ENCODE peak calls at places on chromosomes 16 and 17, in seven cellular contexts. E, L, X, Q, D, A and Z are unnamed samples.
A peak's percentile ranks its signal among the peaks of the same experiment; 100 is the strongest.

GRCh38 chr17:79621151-79621940 is 10.5 kb upstream of the RBFOX3 start:
- DNase-seq in L (no peak), X (no peak), E (no peak), Q (peak; percentile 25), A (no peak), D (no peak), Z (peak; percentile 37)

GRCh38 chr16:27361987-27362386 is 40.0 kb upstream of the IL21R start:
- DNase-seq in D (no peak), Q (no peak), E (no peak), A (no peak), L (no peak), X (no peak), Z (no peak)

GRCh38 chr17:61385091-61385868 is 14.4 kb upstream of the TBX2 start:
- DNase-seq in X (no peak), A (no peak), Q (no peak), L (no peak), E (no peak), D (no peak), Z (no peak)

GRCh38 chr16:67156146-67156844 is 3.4 kb downstream of the TRADD start:
- DNase-seq in Q (peak; percentile 25), L (no peak), E (no peak), X (no peak), D (no peak), A (no peak), Z (no peak)

GRCh38 chr17:9842057-9842758 is 16.5 kb downstream of the GLP2R start:
- DNase-seq in D (no peak), A (no peak), L (no peak), Q (peak; percentile 26), E (peak; percentile 77), X (peak; percentile 91), Z (no peak)

GRCh38 chr17:43660816-43661493 is 767 bp downstream of the MEOX1 start:
- DNase-seq in A (no peak), X (no peak), Q (no peak), E (no peak), L (no peak), D (no peak), Z (no peak)

GRCh38 chr17:68184816-68185436 is 62.9 kb upstream of the AMZ2 start:
- DNase-seq in X (no peak), D (no peak), A (no peak), Q (no peak), L (no peak), E (no peak), Z (no peak)

GRCh38 chr16:19754644-19755036 is 36.6 kb downstream of the IQCK start:
- DNase-seq in X (no peak), D (no peak), A (no peak), L (no peak), Q (no peak), E (no peak), Z (no peak)

GRCh38 chr17:78839762-78840529 is 668 bp downstream of the USP36 start:
- DNase-seq in L (peak; percentile 37), D (peak; percentile 29), E (peak; percentile 76), A (no peak), X (peak; percentile 84), Q (peak; percentile 54), Z (no peak)

GRCh38 chr16:70730944-70731343 is 45.1 kb upstream of the MTSS2 start:
- DNase-seq in E (no peak), X (no peak), D (no peak), A (no peak), Q (no peak), L (no peak), Z (no peak)

GRCh38 chr17:74957935-74958549 is 14.5 kb downstream of the HID1 start:
- DNase-seq in E (peak; percentile 28), A (peak; percentile 57), Q (peak; percentile 93), X (peak; percentile 56), D (peak; percentile 69), L (peak; percentile 59), Z (no peak)

GRCh38 chr17:19354123-19354522 is 8.4 kb downstream of the B9D1 start:
- DNase-seq in E (peak; percentile 94), Q (no peak), A (no peak), L (no peak), D (no peak), X (peak; percentile 85), Z (no peak)

GRCh38 chr17:40956401-40957254 is 10.1 kb downstream of the KRT39 start:
- DNase-seq in D (no peak), E (peak; percentile 100), X (peak; percentile 60), A (peak; percentile 32), Q (no peak), L (no peak), Z (no peak)

GRCh38 chr17:66426397-66427033 is 124.1 kb downstream of the PRKCA start:
- DNase-seq in D (no peak), Q (peak; percentile 63), X (no peak), L (peak; percentile 66), A (no peak), E (peak; percentile 14), Z (no peak)

GRCh38 chr17:44979426-44980273 is 11.5 kb upstream of the C1QL1 start:
- DNase-seq in D (no peak), X (peak; percentile 88), A (no peak), E (peak; percentile 82), L (no peak), Q (no peak), Z (no peak)

GRCh38 chr16:57892447-57893096 is 78.4 kb downstream of the CNGB1 start:
- DNase-seq in L (no peak), Q (no peak), E (no peak), A (peak; percentile 8), D (no peak), X (no peak), Z (no peak)

GRCh38 chr17:82414548-82415281 is 3.4 kb upstream of the HEXD start:
- DNase-seq in L (peak; percentile 86), A (peak; percentile 75), D (peak; percentile 76), X (peak; percentile 70), E (peak; percentile 50), Q (peak; percentile 95), Z (peak; percentile 94)

GRCh38 chr17:50198026-50198669 is 3.3 kb downstream of the COL1A1 start:
- DNase-seq in X (peak; percentile 82), D (no peak), A (peak; percentile 35), L (peak; percentile 62), E (peak; percentile 63), Q (no peak), Z (no peak)

GRCh38 chr17:57045868-57046671 is 39.0 kb upstream of the AKAP1 start:
- DNase-seq in A (no peak), Q (peak; percentile 68), E (no peak), L (no peak), X (no peak), D (no peak), Z (no peak)

GRCh38 chr17:77512062-77512946 is 371.5 kb downstream of the SEC14L1 start:
- DNase-seq in A (no peak), D (no peak), L (no peak), Q (no peak), E (no peak), X (no peak), Z (no peak)

GRCh38 chr16:67395458-67396158 is 2.3 kb upstream of the TPPP3 start:
- DNase-seq in X (peak; percentile 67), Q (no peak), A (no peak), L (no peak), E (peak; percentile 72), D (no peak), Z (no peak)

DNA sequence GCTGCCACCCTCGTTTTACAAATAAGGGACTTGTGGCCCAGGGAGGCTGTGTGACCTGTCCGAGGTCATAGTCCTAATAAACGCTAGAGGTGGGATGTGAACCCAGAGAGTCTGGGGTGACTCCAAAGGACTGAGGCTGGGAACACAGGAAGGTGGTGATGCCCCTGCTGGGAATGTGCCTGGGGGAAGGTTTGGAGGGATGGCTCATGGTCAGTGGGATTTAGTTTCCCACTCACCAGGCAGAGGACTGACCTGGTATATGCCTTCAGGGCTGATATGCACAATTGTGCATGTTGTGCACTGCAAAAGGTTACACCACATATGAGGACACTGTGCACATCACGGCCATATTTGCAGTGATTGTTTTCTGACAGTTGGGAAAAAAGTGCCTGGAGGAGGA is 13.9 kb upstream of the WNT9B start:
- DNase-seq in E (no peak), A (no peak), Q (no peak), X (no peak), L (no peak), D (no peak), Z (no peak)
- H2AK5ac ChIP-seq in E (no peak overlapping the region), A (no peak overlapping the region), Q (no peak overlapping the region), X (no peak overlapping the region), L (no peak overlapping the region), D (no peak overlapping the region), Z (no peak overlapping the region)

GRCh38 chr17:76446449-76447231 is 6.3 kb downstream of the UBE2O start:
- DNase-seq in L (peak; percentile 86), D (no peak), E (peak; percentile 92), X (peak; percentile 97), Q (peak; percentile 56), A (peak; percentile 82), Z (no peak)

GRCh38 chr17:76444518-76445311 is 8.2 kb downstream of the UBE2O start:
- DNase-seq in X (peak; percentile 49), D (no peak), E (peak; percentile 55), L (peak; percentile 82), Q (peak; percentile 61), A (no peak), Z (no peak)

GRCh38 chr17:76447931-76448652 is 4.9 kb downstream of the UBE2O start:
- DNase-seq in L (no peak), A (no peak), D (no peak), X (peak; percentile 43), Q (no peak), E (peak; percentile 41), Z (no peak)

GRCh38 chr17:76442341-76443338 is 10.3 kb downstream of the UBE2O start:
- DNase-seq in Q (no peak), L (no peak), A (no peak), E (peak; percentile 66), D (no peak), X (peak; percentile 67), Z (no peak)

GRCh38 chr17:76445697-76446448 is 7.1 kb downstream of the UBE2O start:
- DNase-seq in Q (no peak), X (peak; percentile 34), L (peak; percentile 47), D (no peak), E (no peak), A (no peak), Z (no peak)
- H3K9ac ChIP-seq in Q (no peak overlapping the region), X (no peak overlapping the region), L (peak overlapping the region; percentile 12), D (no peak overlapping the region), E (peak overlapping the region; percentile 22), A (no peak overlapping the region), Z (peak overlapping the region; percentile 9)

GRCh38 chr17:17866897-17867296 is 30.1 kb upstream of the SREBF1 start:
- DNase-seq in A (no peak), E (no peak), Q (no peak), X (no peak), L (no peak), D (no peak), Z (no peak)
- H2AK5ac ChIP-seq in A (no peak overlapping the region), E (peak overlapping the region; percentile 17), Q (no peak overlapping the region), X (no peak overlapping the region), L (no peak overlapping the region), D (peak overlapping the region; percentile 67), Z (no peak overlapping the region)

DNA sequence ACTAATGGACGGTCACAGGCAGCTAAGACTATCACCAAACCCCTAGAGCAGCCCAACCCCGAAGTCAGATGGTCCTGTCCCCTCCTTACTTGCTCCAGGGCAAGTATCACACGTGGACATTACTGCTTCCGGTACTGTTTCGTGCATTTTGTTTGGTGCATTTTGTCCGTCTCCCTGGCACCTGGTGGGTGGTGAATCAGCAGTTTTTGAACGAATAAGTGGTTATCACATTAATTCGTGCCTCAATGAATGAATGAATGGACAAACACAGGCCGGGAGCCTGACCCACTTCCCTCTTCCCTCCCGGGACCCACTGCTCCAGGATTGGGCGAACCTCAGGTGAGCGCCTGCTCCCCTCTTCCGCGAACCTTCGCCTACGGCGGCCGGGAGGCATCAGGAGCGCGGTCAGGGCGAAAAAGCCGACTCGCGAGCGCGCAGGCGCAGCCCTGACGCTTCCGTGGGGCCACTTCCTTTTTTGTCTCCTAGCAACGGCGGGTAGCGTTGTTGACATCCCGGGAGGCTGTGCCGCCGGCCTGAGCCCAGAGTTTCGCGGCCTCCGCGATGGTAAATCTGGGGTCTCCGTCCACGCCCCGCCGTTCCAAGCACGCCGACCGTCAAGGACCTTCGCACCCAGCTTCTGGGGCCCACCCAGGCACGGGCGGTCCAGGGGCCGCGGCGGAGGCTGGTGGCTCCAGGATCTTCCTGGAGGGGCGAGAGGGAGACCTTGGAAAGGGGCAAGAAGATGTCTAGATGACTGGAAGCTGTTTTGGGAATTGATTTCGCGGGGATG is at the start of gene DYNLRB2:
- DNase-seq in X (peak; percentile 84), D (peak; percentile 80), E (peak; percentile 84), Q (peak; percentile 95), A (peak; percentile 90), L (peak; percentile 97), Z (peak; percentile 92)
- H3K9ac ChIP-seq in X (peak within 1 kb of the TSS; percentile 98), D (peak within 1 kb of the TSS; percentile 53), E (peak within 1 kb of the TSS; percentile 24), Q (peak within 1 kb of the TSS; percentile 44), A (no peak within 1 kb of the TSS), L (peak within 1 kb of the TSS; percentile 69), Z (no peak within 1 kb of the TSS)